ENCODE peak calls at places on chromosomes 12 and 14, in ten cellular contexts. S, G, O, N, A, V, P, K, Y and T are unnamed samples. For H3K4me1, the result is how much of the 10 kb centered on the place peaks cover.

GRCh38 chr14:104756477-104757237 is 3.7 kb downstream of the SIVA1 start:
- DNase-seq in S (no peak), G (no peak), O (no peak), N (no peak), A (no peak), V (no peak), P (no peak), K (no peak), Y (no peak), T (no peak)

GRCh38 chr14:100641274-100641860 is 54.1 kb upstream of the BEGAIN start:
- DNase-seq in S (no peak), G (no peak), O (no peak), N (no peak), A (no peak), V (no peak), P (no peak), K (no peak), Y (peak), T (no peak)

GRCh38 chr12:18262514-18262913 is 1.2 kb downstream of the PIK3C2G start:
- DNase-seq in S (no peak), G (no peak), O (no peak), N (no peak), A (no peak), V (no peak), P (no peak), K (no peak), Y (no peak), T (no peak)

GRCh38 chr14:37443461-37443860 is 151.6 kb downstream of the FOXA1 start:
- DNase-seq in S (no peak), G (no peak), O (no peak), N (no peak), A (no peak), V (no peak), P (no peak), K (peak), Y (no peak), T (no peak)

GRCh38 chr14:71374989-71375388 is 467.7 kb downstream of the PCNX1 start:
- DNase-seq in S (no peak), G (no peak), O (no peak), N (no peak), A (no peak), V (no peak), P (no peak), K (no peak), Y (no peak), T (no peak)

GRCh38 chr12:130686511-130686981 is 29.6 kb downstream of the RIMBP2 start:
- DNase-seq in S (no peak), G (no peak), O (no peak), N (no peak), A (no peak), V (no peak), P (no peak), K (no peak), Y (peak), T (no peak)

GRCh38 chr12:131836193-131836592 is 8.0 kb downstream of the MMP17 start:
- DNase-seq in S (no peak), G (no peak), O (no peak), N (no peak), A (no peak), V (no peak), P (no peak), K (peak), Y (no peak), T (no peak)

GRCh38 chr14:96752156-96752555 is 45.0 kb upstream of the VRK1 start:
- DNase-seq in S (no peak), G (no peak), O (no peak), N (no peak), A (no peak), V (no peak), P (peak), K (no peak), Y (no peak), T (no peak)

GRCh38 chr14:103581206-103581605 is 18.4 kb downstream of the COA8 start:
- DNase-seq in S (no peak), G (no peak), O (no peak), N (no peak), A (no peak), V (no peak), P (no peak), K (no peak), Y (no peak), T (no peak)

GRCh38 chr12:1630081-1630826 is 1.2 kb downstream of the WNT5B start:
- DNase-seq in S (peak), G (peak), O (peak), N (peak), A (no peak), V (peak), P (peak), K (peak), Y (peak), T (peak)
- TF ChIP-seq CTCF in S (peak), G (peak), O (peak), N (no peak), A (no peak), V (no peak), P (no peak), K (peak), Y (no peak), T (no peak)

DNA sequence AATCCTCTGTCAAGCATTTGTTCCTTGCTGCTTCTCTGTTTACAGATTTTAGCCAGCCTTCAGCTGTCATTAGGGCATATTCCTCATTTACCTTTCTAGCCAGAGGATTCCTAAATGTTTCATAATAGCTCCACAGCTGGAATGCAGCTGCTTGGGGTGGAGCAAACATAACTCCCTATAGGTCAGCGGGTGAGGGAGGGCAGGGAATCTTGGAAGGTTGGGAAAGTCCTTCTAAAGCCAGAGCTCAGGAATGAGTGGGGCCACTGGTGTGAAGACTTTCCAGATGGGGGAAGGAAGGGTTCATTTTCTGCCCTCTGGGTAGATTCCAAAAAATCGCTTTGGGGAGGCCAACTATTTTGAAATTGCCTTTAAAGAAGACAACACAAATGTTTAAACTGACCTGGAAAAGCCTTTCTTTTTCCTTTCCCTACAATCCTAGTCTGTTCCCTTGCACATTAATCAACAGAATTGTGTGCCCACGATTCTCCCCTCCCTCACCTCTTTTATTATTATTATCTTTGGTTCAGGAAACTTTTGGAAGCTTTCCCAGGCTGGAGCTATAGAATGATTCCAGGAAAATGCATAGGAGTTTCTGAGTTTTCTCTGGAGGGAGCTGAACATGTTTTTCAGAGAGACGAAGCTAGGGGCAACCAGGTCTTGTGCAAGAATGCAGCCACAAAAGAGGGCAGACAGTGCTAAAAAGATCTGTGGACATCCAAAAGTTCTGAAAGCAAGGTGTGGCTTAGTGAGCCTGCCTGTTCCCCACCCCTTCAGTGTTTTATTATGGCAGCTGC is 16.5 kb upstream of the IRF2BPL start:
- DNase-seq in S (peak), G (peak), O (no peak), N (no peak), A (peak), V (no peak), P (peak), K (peak), Y (no peak), T (peak)
- H3K4me1 ChIP-seq in S (half or more), G (half or more), O (under half), N (half or more), A (half or more), V (half or more), P (half or more), K (half or more), Y (under half), T (half or more)

GRCh38 chr14:51369814-51370213 is 129.8 kb downstream of the TMX1 start:
- DNase-seq in S (no peak), G (peak), O (no peak), N (no peak), A (no peak), V (no peak), P (no peak), K (no peak), Y (no peak), T (peak)
- TF ChIP-seq CTCF in S (peak), G (peak), O (no peak), N (no peak), A (peak), V (no peak), P (no peak), K (peak), Y (no peak), T (peak)

GRCh38 chr14:66508846-66509621 is 1.1 kb downstream of the GPHN start:
- DNase-seq in S (peak), G (peak), O (no peak), N (peak), A (no peak), V (peak), P (peak), K (peak), Y (peak), T (peak)
- H3K4me1 ChIP-seq in S (under half), G (under half), O (under half), N (under half), A (under half), V (half or more), P (under half), K (under half), Y (under half), T (under half)